ENCODE peak calls at places on chromosomes 16 and 17, in five cellular contexts. N is fibroblast of lung, O is trophoblast cell, A is GM23248, E is HCT116. K is an unnamed sample.

GRCh38 chr17:4769628-4770027 is 2.1 kb upstream of the TM4SF5 start:
- DNase-seq in N (peak; percentile 31), O (no peak), A (peak; percentile 64), E (no peak), K (peak; percentile 20)

GRCh38 chr17:15343749-15344148 is 2.4 kb upstream of the TEKT3 start:
- DNase-seq in N (peak; percentile 69), O (peak; percentile 56), A (peak; percentile 86), E (no peak), K (peak; percentile 63)

GRCh38 chr17:38982858-38983746 is 15.9 kb upstream of the FBXO47 start:
- DNase-seq in N (peak; percentile 58), O (peak; percentile 80), A (peak; percentile 81), E (peak; percentile 53), K (peak; percentile 35)

GRCh38 chr16:72302352-72302751 is 130.4 kb upstream of the PMFBP1 start:
- DNase-seq in N (no peak), O (no peak), A (no peak), E (no peak), K (no peak)

GRCh38 chr17:41678907-41679739 is 9.6 kb upstream of the EIF1 start:
- DNase-seq in N (peak; percentile 79), O (peak; percentile 44), A (peak; percentile 66), E (no peak), K (peak; percentile 74)

GRCh38 chr17:17722081-17722905 is 41.0 kb downstream of the RAI1 start:
- DNase-seq in N (peak; percentile 61), O (no peak), A (peak; percentile 76), E (no peak), K (peak; percentile 40)

GRCh38 chr17:5364696-5365095 is 54.8 kb downstream of the NUP88 start:
- DNase-seq in N (no peak), O (no peak), A (no peak), E (no peak), K (no peak)

GRCh38 chr16:17529982-17530760 is 59.4 kb upstream of the XYLT1 start:
- DNase-seq in N (no peak), O (peak; percentile 94), A (no peak), E (no peak), K (no peak)

GRCh38 chr17:38667099-38667786 is 7.5 kb downstream of the EPOP start:
- DNase-seq in N (peak; percentile 52), O (peak; percentile 88), A (peak; percentile 84), E (peak; percentile 57), K (peak; percentile 39)

GRCh38 chr16:66508261-66508913 is 41.5 kb downstream of the TK2 start:
- DNase-seq in N (peak; percentile 66), O (peak; percentile 14), A (peak; percentile 45), E (no peak), K (peak; percentile 51)

GRCh38 chr16:86975445-86975844 is 341.7 kb downstream of the C16orf95 start:
- DNase-seq in N (peak; percentile 98), O (no peak), A (peak; percentile 66), E (peak; percentile 89), K (peak; percentile 96)

GRCh38 chr16:87635541-87636049 is 33.3 kb downstream of the JPH3 start:
- DNase-seq in N (peak; percentile 18), O (peak; percentile 15), A (peak; percentile 64), E (peak; percentile 59), K (peak; percentile 10)

GRCh38 chr17:17167356-17167755 is 38.8 kb downstream of the PLD6 start:
- DNase-seq in N (no peak), O (no peak), A (no peak), E (no peak), K (no peak)

GRCh38 chr17:63035271-63035670 is 69.2 kb downstream of the TANC2 start:
- DNase-seq in N (peak; percentile 85), O (no peak), A (peak; percentile 71), E (peak; percentile 63), K (peak; percentile 79)

GRCh38 chr16:3095869-3096268 is 3.2 kb downstream of the ZSCAN10 start:
- DNase-seq in N (no peak), O (peak; percentile 24), A (peak; percentile 39), E (peak; percentile 21), K (no peak)

GRCh38 chr16:81951564-81951963 is 59.7 kb downstream of the SDR42E1 start:
- DNase-seq in N (no peak), O (no peak), A (peak; percentile 18), E (no peak), K (no peak)

GRCh38 chr17:46818319-46818928 is at the start of gene WNT3:
- DNase-seq in N (no peak), O (no peak), A (no peak), E (no peak), K (no peak)

GRCh38 chr17:16273499-16273898 is 56.5 kb downstream of the PIGL start:
- DNase-seq in N (peak; percentile 86), O (no peak), A (peak; percentile 68), E (peak; percentile 61), K (peak; percentile 81)

GRCh38 chr16:85832578-85833539 is 33.4 kb downstream of the COX4I1 start:
- DNase-seq in N (no peak), O (peak; percentile 28), A (no peak), E (no peak), K (no peak)

GRCh38 chr17:40458001-40458791 is 14.9 kb downstream of the IGFBP4 start:
- DNase-seq in N (peak; percentile 91), O (no peak), A (peak; percentile 94), E (no peak), K (peak; percentile 85)

GRCh38 chr16:81278526-81278925 is 36.2 kb upstream of the GAN start:
- DNase-seq in N (no peak), O (no peak), A (no peak), E (no peak), K (no peak)

GRCh38 chr17:17719966-17720543 is 38.8 kb downstream of the RAI1 start:
- DNase-seq in N (no peak), O (no peak), A (no peak), E (no peak), K (no peak)

GRCh38 chr17:39705786-39706348 is 6.0 kb downstream of the ERBB2 start:
- DNase-seq in N (no peak), O (peak; percentile 94), A (no peak), E (peak; percentile 60), K (no peak)

GRCh38 chr16:23608194-23608593 is 12.1 kb upstream of the NDUFAB1 start:
- DNase-seq in N (peak; percentile 66), O (no peak), A (peak; percentile 48), E (no peak), K (peak; percentile 60)

GRCh38 chr16:50845296-50845695 is 103.4 kb downstream of the CYLD start:
- DNase-seq in N (no peak), O (no peak), A (no peak), E (no peak), K (no peak)

GRCh38 chr17:38336838-38337237 is 6.9 kb downstream of the GPR179 start:
- DNase-seq in N (no peak), O (no peak), A (no peak), E (no peak), K (no peak)

GRCh38 chr16:588639-588888 is 1.3 kb upstream of the RAB40C start:
- DNase-seq in N (peak; percentile 76), O (peak; percentile 62), A (peak; percentile 92), E (no peak), K (peak; percentile 67)

GRCh38 chr16:72066747-72067146 is 3.7 kb downstream of the HPR start:
- DNase-seq in N (peak; percentile 23), O (peak; percentile 50), A (peak; percentile 65), E (peak; percentile 13), K (peak; percentile 5)

DNA sequence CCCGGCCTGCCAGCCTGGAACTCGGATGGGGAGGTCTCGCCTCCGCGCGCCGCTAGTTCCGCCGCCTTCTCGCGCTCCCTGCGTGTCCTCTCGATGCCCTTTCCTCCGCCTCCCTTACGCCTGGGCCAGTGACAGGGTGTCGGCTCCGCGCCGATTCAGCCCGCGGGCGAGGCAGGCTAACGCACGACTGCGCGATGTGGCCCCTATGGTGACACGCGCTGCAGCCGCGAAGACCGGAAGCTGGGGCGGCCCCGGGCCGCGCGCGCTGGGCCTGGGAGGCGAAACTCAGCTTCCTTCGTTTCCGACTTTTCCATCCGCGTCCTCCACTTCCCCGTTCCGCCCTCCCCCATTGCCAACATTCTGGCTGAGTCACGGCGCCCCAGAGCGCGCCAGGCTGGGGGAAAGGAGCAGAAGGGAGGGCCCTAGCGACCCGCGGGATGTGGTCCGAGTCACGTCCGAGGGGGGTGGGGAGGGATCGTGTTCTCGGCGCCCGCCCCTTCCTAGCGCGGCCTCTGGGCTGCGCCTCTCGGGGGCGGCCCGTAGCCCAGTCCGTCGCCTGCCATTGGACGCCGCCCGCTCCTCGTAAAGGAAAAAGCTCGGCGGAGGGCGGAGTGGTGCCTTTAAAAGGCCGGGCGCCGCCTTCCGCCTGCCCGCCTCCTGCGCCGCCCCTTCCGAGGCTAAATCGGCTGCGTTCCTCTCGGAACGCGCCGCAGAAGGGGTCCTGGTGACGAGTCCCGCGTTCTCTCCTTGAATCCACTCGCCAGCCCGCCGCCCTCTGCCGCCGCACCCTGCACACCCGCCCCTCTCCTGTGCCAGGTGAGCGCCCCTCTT is at the start of gene ALDOA:
- DNase-seq in N (peak; percentile 99), O (peak; percentile 99), A (peak; percentile 100), E (peak; percentile 93), K (peak; percentile 95)
- H2AFZ ChIP-seq in N (peak within 1 kb of the TSS; percentile 69), O (peak within 1 kb of the TSS; percentile 78), A (peak within 1 kb of the TSS; percentile 34), E (no peak within 1 kb of the TSS), K (peak within 1 kb of the TSS; percentile 89)

GRCh38 chr16:19871721-19872120 is 12.9 kb downstream of the GPRC5B start:
- DNase-seq in N (no peak), O (no peak), A (no peak), E (no peak), K (no peak)

GRCh38 chr16:19864566-19864965 is 20.1 kb downstream of the GPRC5B start:
- DNase-seq in N (no peak), O (no peak), A (no peak), E (no peak), K (no peak)

GRCh38 chr16:19872179-19872863 is 12.3 kb downstream of the GPRC5B start:
- DNase-seq in N (no peak), O (no peak), A (no peak), E (no peak), K (no peak)

GRCh38 chr16:19863990-19864389 is 20.7 kb downstream of the GPRC5B start:
- DNase-seq in N (no peak), O (no peak), A (no peak), E (no peak), K (no peak)

DNA sequence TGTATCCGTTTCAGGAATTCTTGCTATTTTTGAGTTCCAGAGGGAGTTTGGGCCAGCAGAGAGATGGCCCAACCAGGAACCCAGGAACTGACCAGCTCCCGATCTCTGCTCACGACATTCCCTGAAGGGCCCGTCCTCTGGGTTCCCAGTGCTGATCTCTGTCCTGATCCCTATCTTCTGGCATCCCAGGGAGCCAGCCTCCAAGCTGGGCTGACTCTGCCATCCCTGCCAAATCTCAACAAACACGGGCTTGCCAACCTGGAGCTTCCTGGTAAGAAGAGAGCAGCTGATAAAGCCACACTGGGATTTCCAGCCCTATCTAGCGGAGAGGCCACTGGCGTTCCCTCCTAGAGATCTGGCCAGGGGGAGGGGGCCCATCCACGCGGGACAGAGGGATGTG is 16.2 kb downstream of the GPRC5B start:
- DNase-seq in N (no peak), O (no peak), A (no peak), E (no peak), K (no peak)
- H3K27ac ChIP-seq in N (no peak overlapping the region), O (no peak overlapping the region), A (no peak overlapping the region), E (no peak overlapping the region), K (no peak overlapping the region)

DNA sequence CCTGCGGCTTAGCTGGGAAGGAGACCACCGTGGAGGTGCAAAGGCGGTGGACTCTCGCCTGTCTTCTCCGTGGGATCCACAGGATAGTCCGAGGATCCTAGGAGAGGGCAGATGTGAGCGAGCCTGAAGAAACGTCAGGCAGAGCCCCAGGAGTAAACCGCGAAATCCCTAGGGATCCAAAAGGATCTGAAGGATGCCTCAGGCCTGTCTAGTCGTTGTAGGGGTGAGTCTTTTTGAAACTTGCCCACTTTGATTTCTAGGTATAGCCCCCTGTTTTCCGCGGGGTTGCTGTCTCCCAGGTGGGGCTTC is 576.5 kb downstream of the KCNJ18 start:
- DNase-seq in N (no peak), O (no peak), A (no peak), E (no peak), K (no peak)
- H2AFZ ChIP-seq in N (no peak overlapping the region), O (no peak overlapping the region), A (no peak overlapping the region), E (no peak overlapping the region), K (no peak overlapping the region)

GRCh38 chr16:21644674-21645073 is 7.7 kb downstream of the IGSF6 start:
- DNase-seq in N (no peak), O (no peak), A (no peak), E (no peak), K (no peak)
- H3K27ac ChIP-seq in N (no peak overlapping the region), O (no peak overlapping the region), A (peak overlapping the region; percentile 73), E (no peak overlapping the region), K (no peak overlapping the region)

K was measured in astrocyte.